ENCODE peak calls at places on chromosome 6, in eight cellular contexts. One of them, this sample, is unnamed.

GRCh38 chr6:29014729-29015608 is 9.9 kb upstream of the ZNF311 start:
- DNase-seq in heart right ventricle: no peak
- DNase-seq in H9: no peak
- DNase-seq in astrocyte: peak; percentile 39
- DNase-seq in PC-9: no peak
- DNase-seq in neural progenitor cell: no peak
- DNase-seq in gastrocnemius medialis: no peak
- DNase-seq in AG04450: no peak
- DNase-seq in this sample: no peak

GRCh38 chr6:150788135-150788534 is 77.4 kb upstream of the MTHFD1L start:
- DNase-seq in PC-9: no peak
- DNase-seq in heart right ventricle: no peak
- DNase-seq in neural progenitor cell: no peak
- DNase-seq in gastrocnemius medialis: no peak
- DNase-seq in AG04450: no peak
- DNase-seq in H9: no peak
- DNase-seq in astrocyte: no peak
- DNase-seq in this sample: no peak

GRCh38 chr6:1873781-1874180 is 264.1 kb downstream of the FOXC1 start:
- DNase-seq in heart right ventricle: no peak
- DNase-seq in neural progenitor cell: peak; percentile 39
- DNase-seq in astrocyte: no peak
- DNase-seq in H9: no peak
- DNase-seq in gastrocnemius medialis: no peak
- DNase-seq in PC-9: no peak
- DNase-seq in AG04450: no peak
- DNase-seq in this sample: no peak

GRCh38 chr6:23522751-23523527 is 603.1 kb upstream of the NRSN1 start:
- DNase-seq in gastrocnemius medialis: no peak
- DNase-seq in heart right ventricle: no peak
- DNase-seq in H9: no peak
- DNase-seq in neural progenitor cell: no peak
- DNase-seq in AG04450: no peak
- DNase-seq in PC-9: no peak
- DNase-seq in astrocyte: no peak
- DNase-seq in this sample: no peak

GRCh38 chr6:147043994-147044477 is 160.2 kb upstream of the STXBP5 start:
- DNase-seq in astrocyte: peak; percentile 27
- DNase-seq in AG04450: no peak
- DNase-seq in PC-9: no peak
- DNase-seq in neural progenitor cell: no peak
- DNase-seq in gastrocnemius medialis: no peak
- DNase-seq in H9: no peak
- DNase-seq in heart right ventricle: no peak
- DNase-seq in this sample: no peak

GRCh38 chr6:2976060-2976459 is 4.7 kb upstream of the SERPINB6 start:
- DNase-seq in heart right ventricle: no peak
- DNase-seq in gastrocnemius medialis: no peak
- DNase-seq in H9: no peak
- DNase-seq in PC-9: no peak
- DNase-seq in neural progenitor cell: no peak
- DNase-seq in astrocyte: no peak
- DNase-seq in AG04450: no peak
- DNase-seq in this sample: no peak

GRCh38 chr6:38776515-38776914 is 61.4 kb downstream of the DNAH8 start:
- DNase-seq in gastrocnemius medialis: no peak
- DNase-seq in PC-9: no peak
- DNase-seq in neural progenitor cell: no peak
- DNase-seq in AG04450: no peak
- DNase-seq in heart right ventricle: no peak
- DNase-seq in astrocyte: peak; percentile 30
- DNase-seq in H9: no peak
- DNase-seq in this sample: no peak

GRCh38 chr6:1552296-1552761 is 57.4 kb upstream of the FOXC1 start:
- DNase-seq in heart right ventricle: no peak
- DNase-seq in H9: no peak
- DNase-seq in AG04450: no peak
- DNase-seq in neural progenitor cell: peak; percentile 26
- DNase-seq in gastrocnemius medialis: peak; percentile 67
- DNase-seq in astrocyte: peak; percentile 11
- DNase-seq in PC-9: no peak
- DNase-seq in this sample: no peak

GRCh38 chr6:4645713-4646356 is 130.4 kb upstream of the CDYL start:
- DNase-seq in H9: no peak
- DNase-seq in PC-9: no peak
- DNase-seq in neural progenitor cell: no peak
- DNase-seq in gastrocnemius medialis: no peak
- DNase-seq in astrocyte: no peak
- DNase-seq in heart right ventricle: no peak
- DNase-seq in AG04450: no peak
- DNase-seq in this sample: no peak
- TF ChIP-seq CTCF in H9: peak; percentile 61
- TF ChIP-seq CTCF in PC-9: no peak
- TF ChIP-seq CTCF in neural progenitor cell: peak; percentile 30
- TF ChIP-seq CTCF in gastrocnemius medialis: no peak
- TF ChIP-seq CTCF in astrocyte: no peak
- TF ChIP-seq CTCF in heart right ventricle: no peak
- TF ChIP-seq CTCF in AG04450: peak; percentile 2
- TF ChIP-seq CTCF in this sample: no peak

GRCh38 chr6:162125659-162126058 is 601.9 kb downstream of the PRKN start:
- DNase-seq in H9: no peak
- DNase-seq in neural progenitor cell: no peak
- DNase-seq in astrocyte: no peak
- DNase-seq in PC-9: no peak
- DNase-seq in AG04450: no peak
- DNase-seq in heart right ventricle: no peak
- DNase-seq in gastrocnemius medialis: no peak
- DNase-seq in this sample: no peak

GRCh38 chr6:162124710-162125435 is 602.7 kb downstream of the PRKN start:
- DNase-seq in gastrocnemius medialis: no peak
- DNase-seq in AG04450: no peak
- DNase-seq in PC-9: no peak
- DNase-seq in neural progenitor cell: no peak
- DNase-seq in H9: no peak
- DNase-seq in astrocyte: peak; percentile 10
- DNase-seq in heart right ventricle: no peak
- DNase-seq in this sample: no peak

GRCh38 chr6:162119349-162119748 is 608.2 kb downstream of the PRKN start:
- DNase-seq in H9: no peak
- DNase-seq in AG04450: no peak
- DNase-seq in neural progenitor cell: no peak
- DNase-seq in astrocyte: peak; percentile 29
- DNase-seq in PC-9: no peak
- DNase-seq in heart right ventricle: peak; percentile 17
- DNase-seq in gastrocnemius medialis: peak; percentile 33
- DNase-seq in this sample: no peak

GRCh38 chr6:162118706-162119105 is 608.9 kb downstream of the PRKN start:
- DNase-seq in gastrocnemius medialis: no peak
- DNase-seq in H9: no peak
- DNase-seq in astrocyte: no peak
- DNase-seq in neural progenitor cell: no peak
- DNase-seq in AG04450: no peak
- DNase-seq in PC-9: no peak
- DNase-seq in heart right ventricle: no peak
- DNase-seq in this sample: no peak

DNA sequence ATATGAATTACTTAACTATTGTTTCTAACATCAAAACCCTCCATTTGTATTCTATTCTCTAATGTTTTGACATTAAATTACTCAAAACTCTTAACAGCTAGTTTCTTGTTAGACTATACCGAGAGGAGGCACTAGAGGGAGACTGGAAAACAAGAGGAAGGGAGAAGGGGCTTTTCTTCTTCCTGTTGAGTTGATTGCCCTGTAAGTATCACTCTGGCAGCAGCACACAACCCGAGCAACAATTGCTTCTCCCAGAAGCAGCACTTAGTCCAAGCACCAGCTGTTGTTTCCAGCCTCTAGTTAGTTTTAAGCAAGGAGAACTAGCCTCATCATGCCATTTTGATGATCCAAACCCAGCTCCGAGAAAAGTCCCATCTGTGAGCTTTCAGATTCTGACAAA is 603.8 kb downstream of the PRKN start:
- DNase-seq in gastrocnemius medialis: no peak
- DNase-seq in AG04450: no peak
- DNase-seq in PC-9: no peak
- DNase-seq in neural progenitor cell: peak; percentile 56
- DNase-seq in heart right ventricle: no peak
- DNase-seq in H9: no peak
- DNase-seq in astrocyte: no peak
- DNase-seq in this sample: no peak
- TF ChIP-seq CTCF in gastrocnemius medialis: no peak
- TF ChIP-seq CTCF in AG04450: peak; percentile 37
- TF ChIP-seq CTCF in PC-9: no peak
- TF ChIP-seq CTCF in neural progenitor cell: peak; percentile 61
- TF ChIP-seq CTCF in heart right ventricle: no peak
- TF ChIP-seq CTCF in H9: peak; percentile 72
- TF ChIP-seq CTCF in astrocyte: peak; percentile 33
- TF ChIP-seq CTCF in this sample: no peak

GRCh38 chr6:90911600-90911999 is 324.7 kb upstream of the MAP3K7 start:
- DNase-seq in heart right ventricle: no peak
- DNase-seq in PC-9: no peak
- DNase-seq in astrocyte: no peak
- DNase-seq in gastrocnemius medialis: no peak
- DNase-seq in H9: no peak
- DNase-seq in neural progenitor cell: no peak
- DNase-seq in AG04450: no peak
- DNase-seq in this sample: no peak
- TF ChIP-seq CTCF in heart right ventricle: no peak
- TF ChIP-seq CTCF in PC-9: no peak
- TF ChIP-seq CTCF in astrocyte: no peak
- TF ChIP-seq CTCF in gastrocnemius medialis: no peak
- TF ChIP-seq CTCF in H9: no peak
- TF ChIP-seq CTCF in neural progenitor cell: no peak
- TF ChIP-seq CTCF in AG04450: no peak
- TF ChIP-seq CTCF in this sample: no peak

DNA sequence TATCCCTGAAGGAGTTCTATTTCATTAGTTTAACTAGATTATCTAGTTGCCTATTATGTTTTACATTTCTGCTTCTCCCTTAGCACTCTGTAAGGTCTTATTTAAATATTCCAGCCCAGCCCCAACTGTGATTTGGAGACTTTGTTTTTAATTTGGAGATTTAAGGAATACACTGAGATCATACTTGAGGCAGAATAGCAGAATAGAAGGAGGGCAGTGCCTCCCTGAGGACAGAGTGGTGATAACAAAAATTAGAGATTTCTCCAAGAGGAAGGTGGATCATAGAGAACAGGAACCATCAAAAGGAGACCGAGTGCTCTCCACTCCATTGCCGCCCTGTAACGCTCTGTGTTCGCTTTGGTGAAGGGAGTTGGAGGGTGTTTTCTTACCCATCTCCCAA is 14.8 kb upstream of the CD164 start:
- DNase-seq in H9: no peak
- DNase-seq in astrocyte: no peak
- DNase-seq in gastrocnemius medialis: no peak
- DNase-seq in PC-9: no peak
- DNase-seq in AG04450: no peak
- DNase-seq in heart right ventricle: no peak
- DNase-seq in neural progenitor cell: no peak
- DNase-seq in this sample: no peak
- TF ChIP-seq CTCF in H9: peak; percentile 58
- TF ChIP-seq CTCF in astrocyte: peak; percentile 12
- TF ChIP-seq CTCF in gastrocnemius medialis: no peak
- TF ChIP-seq CTCF in PC-9: peak; percentile 64
- TF ChIP-seq CTCF in AG04450: peak; percentile 64
- TF ChIP-seq CTCF in heart right ventricle: no peak
- TF ChIP-seq CTCF in neural progenitor cell: peak; percentile 33
- TF ChIP-seq CTCF in this sample: no peak

DNA sequence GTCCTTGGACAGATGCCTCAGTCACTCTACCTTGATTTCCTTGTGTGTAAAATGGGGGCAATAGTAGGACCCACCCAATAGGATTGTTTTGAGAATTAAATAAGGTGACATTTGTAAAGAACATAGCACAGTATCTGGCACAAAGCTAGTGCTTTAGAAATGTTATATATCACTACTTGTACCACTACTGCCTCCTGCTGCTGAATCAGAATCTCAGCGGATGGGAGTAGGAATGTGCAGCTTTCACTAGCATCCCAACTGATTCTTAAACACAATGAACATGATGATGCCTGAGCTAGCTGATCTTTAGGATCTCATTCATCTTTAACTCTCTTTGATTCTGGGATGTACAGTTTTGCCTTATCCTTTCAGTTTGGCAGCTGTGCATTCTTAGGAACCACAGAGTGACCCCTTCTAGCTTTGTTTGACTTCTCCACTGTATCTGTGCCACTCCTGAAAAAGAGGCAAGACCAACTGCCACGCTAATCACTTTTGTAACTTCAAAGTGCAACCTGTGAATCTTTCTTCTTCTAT is 7.2 kb downstream of the PBOV1 start:
- DNase-seq in AG04450: no peak
- DNase-seq in heart right ventricle: no peak
- DNase-seq in PC-9: no peak
- DNase-seq in astrocyte: no peak
- DNase-seq in H9: no peak
- DNase-seq in neural progenitor cell: peak; percentile 56
- DNase-seq in gastrocnemius medialis: no peak
- DNase-seq in this sample: no peak
- TF ChIP-seq CTCF in AG04450: no peak
- TF ChIP-seq CTCF in heart right ventricle: no peak
- TF ChIP-seq CTCF in PC-9: no peak
- TF ChIP-seq CTCF in astrocyte: no peak
- TF ChIP-seq CTCF in H9: peak; percentile 70
- TF ChIP-seq CTCF in neural progenitor cell: peak; percentile 53
- TF ChIP-seq CTCF in gastrocnemius medialis: no peak
- TF ChIP-seq CTCF in this sample: no peak

GRCh38 chr6:43285832-43286231 is 12.2 kb upstream of the SLC22A7 start:
- DNase-seq in gastrocnemius medialis: no peak
- DNase-seq in H9: no peak
- DNase-seq in heart right ventricle: no peak
- DNase-seq in AG04450: no peak
- DNase-seq in PC-9: no peak
- DNase-seq in neural progenitor cell: no peak
- DNase-seq in astrocyte: no peak
- DNase-seq in this sample: no peak

GRCh38 chr6:43285415-43285814 is 12.6 kb upstream of the SLC22A7 start:
- DNase-seq in astrocyte: no peak
- DNase-seq in H9: no peak
- DNase-seq in heart right ventricle: no peak
- DNase-seq in neural progenitor cell: no peak
- DNase-seq in AG04450: no peak
- DNase-seq in gastrocnemius medialis: no peak
- DNase-seq in PC-9: no peak
- DNase-seq in this sample: no peak

GRCh38 chr6:43286456-43286994 is 11.5 kb upstream of the SLC22A7 start:
- DNase-seq in PC-9: no peak
- DNase-seq in H9: no peak
- DNase-seq in astrocyte: no peak
- DNase-seq in neural progenitor cell: no peak
- DNase-seq in gastrocnemius medialis: no peak
- DNase-seq in heart right ventricle: no peak
- DNase-seq in AG04450: no peak
- DNase-seq in this sample: no peak

GRCh38 chr6:43287717-43288679 is 10.1 kb upstream of the SLC22A7 start:
- DNase-seq in neural progenitor cell: no peak
- DNase-seq in AG04450: no peak
- DNase-seq in gastrocnemius medialis: no peak
- DNase-seq in H9: no peak
- DNase-seq in PC-9: no peak
- DNase-seq in astrocyte: no peak
- DNase-seq in heart right ventricle: no peak
- DNase-seq in this sample: no peak

GRCh38 chr6:43286995-43287716 is 10.9 kb upstream of the SLC22A7 start:
- DNase-seq in neural progenitor cell: peak; percentile 68
- DNase-seq in astrocyte: no peak
- DNase-seq in AG04450: no peak
- DNase-seq in H9: peak; percentile 74
- DNase-seq in heart right ventricle: no peak
- DNase-seq in gastrocnemius medialis: no peak
- DNase-seq in PC-9: no peak
- DNase-seq in this sample: no peak
- TF ChIP-seq CTCF in neural progenitor cell: peak; percentile 56
- TF ChIP-seq CTCF in astrocyte: no peak
- TF ChIP-seq CTCF in AG04450: peak; percentile 16
- TF ChIP-seq CTCF in H9: peak; percentile 60
- TF ChIP-seq CTCF in heart right ventricle: no peak
- TF ChIP-seq CTCF in gastrocnemius medialis: no peak
- TF ChIP-seq CTCF in PC-9: no peak
- TF ChIP-seq CTCF in this sample: no peak

This sample was measured in activated B cell treated with CpG ODN at 0.5 μM for 24 hours.